ENCODE peak calls at places on chromosomes 5 and 9, in eight cellular contexts. D, I, L, X, A, G, U and R are unnamed samples. For H3K4me1, the result is how much of the 10 kb centered on the place peaks cover.

GRCh38 chr5:57598756-57599155 is 116.1 kb upstream of the ACTBL2 start:
- DNase-seq in A (no peak), I (peak), G (no peak), L (no peak), X (no peak), D (no peak), U (no peak), R (no peak)

GRCh38 chr9:133135193-133135745 is 14.2 kb upstream of the RALGDS start:
- DNase-seq in G (no peak), U (peak), D (no peak), X (peak), I (peak), A (peak), L (peak), R (peak)

GRCh38 chr9:132726561-132727150 is 56.4 kb downstream of the GTF3C4 start:
- DNase-seq in I (no peak), G (peak), A (no peak), D (no peak), U (peak), X (no peak), L (no peak), R (no peak)

GRCh38 chr5:99815-100214 is 7.8 kb downstream of the PLEKHG4B start:
- DNase-seq in I (no peak), L (no peak), G (no peak), X (no peak), U (no peak), D (peak), A (no peak), R (no peak)

GRCh38 chr9:85508616-85509015 is 233.1 kb downstream of the AGTPBP1 start:
- DNase-seq in L (no peak), A (no peak), X (no peak), U (no peak), G (no peak), I (peak), D (no peak), R (no peak)

GRCh38 chr9:112097712-112098688 is 77.1 kb downstream of the SUSD1 start:
- DNase-seq in L (peak), G (peak), I (peak), D (peak), U (no peak), X (peak), A (peak), R (peak)

GRCh38 chr9:127847155-127847463 is 7.3 kb downstream of the ENG start:
- DNase-seq in X (no peak), D (peak), L (no peak), I (no peak), G (no peak), A (no peak), U (no peak), R (no peak)

GRCh38 chr9:114671605-114672004 is 10.4 kb downstream of the TEX48 start:
- DNase-seq in L (no peak), D (no peak), X (no peak), U (no peak), I (no peak), G (no peak), A (no peak), R (no peak)

GRCh38 chr5:139711067-139711851 is 63.1 kb downstream of the CXXC5 start:
- DNase-seq in X (peak), I (peak), A (no peak), G (peak), U (no peak), D (peak), L (peak), R (peak)

GRCh38 chr9:114321759-114322158 is 1.1 kb upstream of the ORM1 start:
- DNase-seq in L (no peak), U (peak), A (no peak), D (no peak), I (no peak), X (no peak), G (peak), R (no peak)

GRCh38 chr5:35954175-35954574 is 15.8 kb upstream of the CAPSL start:
- DNase-seq in X (peak), U (no peak), G (no peak), A (no peak), I (no peak), D (no peak), L (no peak), R (no peak)

GRCh38 chr9:94925751-94926456 is 199.4 kb downstream of the AOPEP start:
- DNase-seq in U (no peak), G (no peak), I (peak), L (no peak), X (no peak), A (peak), D (no peak), R (no peak)
- H3K27ac ChIP-seq in U (peak), G (no peak), I (peak), L (no peak), X (no peak), A (peak), D (peak), R (no peak)

GRCh38 chr5:42582723-42583122 is 159.5 kb downstream of the GHR start:
- DNase-seq in X (no peak), A (no peak), I (no peak), G (no peak), D (no peak), L (peak), U (no peak), R (no peak)
- H3K4me1 ChIP-seq in X (under half), A (under half), I (under half), G (under half), D (under half), L (under half), U (under half), R (half or more)

GRCh38 chr5:132445930-132446329 is 44.6 kb downstream of the IRF1 start:
- DNase-seq in U (no peak), X (no peak), I (no peak), G (no peak), D (no peak), A (no peak), L (no peak), R (no peak)
- H3K27ac ChIP-seq in U (peak), X (no peak), I (no peak), G (peak), D (no peak), A (peak), L (peak), R (peak)

DNA sequence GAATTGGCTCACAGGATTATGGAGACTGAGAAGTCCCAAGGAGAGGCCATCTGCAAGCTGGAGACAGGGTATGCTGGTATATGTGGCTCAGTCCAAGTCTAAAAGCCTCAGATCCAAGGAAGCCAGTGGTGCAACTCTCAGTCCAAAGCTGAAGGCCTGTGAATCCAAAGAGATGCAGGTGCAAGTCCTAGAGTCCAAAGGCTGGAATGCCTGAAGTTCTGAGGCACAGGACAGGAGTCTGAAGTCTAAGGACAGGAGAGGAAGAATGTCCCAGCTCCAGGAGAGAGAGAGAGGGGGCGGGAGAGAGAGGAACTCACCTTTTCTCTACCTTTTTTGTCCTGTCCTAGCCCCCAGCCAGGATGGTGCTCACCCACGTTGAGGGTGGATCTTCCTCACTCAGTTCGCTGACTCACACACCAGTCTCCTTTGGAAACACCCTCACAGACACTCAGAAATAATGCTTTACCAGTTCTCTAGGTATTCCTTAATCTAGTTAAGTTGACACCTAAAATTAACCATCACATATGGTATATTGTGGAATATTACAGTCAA is 49.6 kb downstream of the KCNN2 start:
- DNase-seq in D (no peak), G (no peak), I (no peak), L (no peak), U (no peak), X (no peak), A (no peak), R (no peak)
- H3K4me1 ChIP-seq in D (under half), G (under half), I (under half), L (under half), U (under half), X (under half), A (under half), R (under half)

DNA sequence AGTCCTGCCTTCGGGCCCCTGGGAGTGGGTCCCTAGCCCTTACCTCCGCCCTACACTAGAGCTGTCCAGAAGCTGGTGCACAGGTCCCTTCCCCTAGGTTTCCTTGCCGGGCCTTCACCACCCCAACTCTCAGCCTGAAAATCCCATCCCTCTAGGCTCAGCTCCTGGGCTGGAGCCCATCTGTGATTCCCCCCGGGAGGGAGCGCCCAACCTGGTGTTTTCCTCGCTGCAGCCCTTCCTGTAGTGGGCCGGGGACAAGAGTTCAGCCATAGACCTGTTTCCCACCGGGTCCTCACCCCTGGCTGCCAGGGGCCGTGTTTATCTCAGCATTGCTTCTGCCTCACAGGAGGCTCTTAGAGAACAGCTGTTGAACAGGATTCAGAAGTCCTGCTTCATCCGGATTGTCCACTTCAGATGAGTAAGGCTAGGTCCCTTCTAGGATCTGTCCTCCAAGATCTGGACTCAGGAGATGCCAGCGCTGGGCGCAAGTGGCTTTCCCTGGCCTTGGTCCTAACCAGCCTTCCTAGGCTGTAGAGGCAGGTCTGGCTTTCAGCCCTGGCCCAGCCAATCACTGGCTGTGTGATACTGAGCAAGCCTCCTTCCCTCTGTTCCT is 965 bp downstream of the GLIPR2 start:
- DNase-seq in D (peak), U (no peak), I (no peak), G (no peak), X (no peak), L (peak), A (no peak), R (no peak)
- H3K27ac ChIP-seq in D (no peak), U (peak), I (peak), G (peak), X (peak), L (no peak), A (peak), R (peak)

GRCh38 chr5:170311856-170312405 is 14.4 kb upstream of the LCP2 start:
- DNase-seq in G (no peak), X (no peak), L (no peak), D (no peak), I (no peak), U (no peak), A (no peak), R (no peak)

GRCh38 chr5:170315154-170315553 is 17.6 kb upstream of the LCP2 start:
- DNase-seq in D (peak), U (no peak), G (no peak), I (no peak), L (peak), X (no peak), A (no peak), R (peak)

GRCh38 chr5:170312666-170313065 is 15.1 kb upstream of the LCP2 start:
- DNase-seq in I (peak), G (no peak), A (no peak), L (no peak), D (no peak), U (no peak), X (peak), R (no peak)

GRCh38 chr5:170314696-170315095 is 17.1 kb upstream of the LCP2 start:
- DNase-seq in A (no peak), L (no peak), U (no peak), D (no peak), X (no peak), I (no peak), G (peak), R (no peak)

DNA sequence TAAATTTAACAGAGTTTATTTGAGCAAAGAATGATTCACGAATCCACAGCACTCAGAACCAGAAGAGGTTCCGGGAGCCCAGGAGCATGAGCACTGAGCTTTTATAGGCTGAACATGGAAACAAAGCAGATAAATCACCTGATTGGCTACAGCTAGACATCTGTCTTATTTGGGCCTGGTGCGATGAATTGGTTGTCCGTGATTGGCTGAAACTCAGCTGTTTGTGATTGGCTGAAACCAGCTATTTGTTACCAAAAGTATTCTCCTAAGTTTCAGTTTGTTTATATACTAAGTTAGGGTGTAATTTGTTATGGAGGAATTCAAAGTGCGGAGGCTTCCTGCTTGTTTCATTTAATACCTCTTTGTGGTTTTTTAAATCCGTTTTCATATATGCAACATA is 15.8 kb upstream of the LCP2 start:
- DNase-seq in G (no peak), L (no peak), D (no peak), U (no peak), I (peak), A (no peak), X (no peak), R (no peak)
- H3K4me1 ChIP-seq in G (under half), L (under half), D (under half), U (under half), I (under half), A (half or more), X (under half), R (under half)

GRCh38 chr5:78607864-78608263 is 40.7 kb downstream of the LHFPL2 start:
- DNase-seq in G (no peak), U (no peak), X (no peak), I (no peak), D (no peak), A (no peak), L (no peak), R (no peak)

GRCh38 chr5:78611161-78611605 is 37.4 kb downstream of the LHFPL2 start:
- DNase-seq in D (no peak), A (no peak), G (no peak), I (no peak), L (no peak), X (no peak), U (no peak), R (no peak)

GRCh38 chr5:78610633-78611032 is 37.9 kb downstream of the LHFPL2 start:
- DNase-seq in G (no peak), D (no peak), U (no peak), I (no peak), L (no peak), X (no peak), A (no peak), R (no peak)

GRCh38 chr5:78612227-78613150 is 36.1 kb downstream of the LHFPL2 start:
- DNase-seq in X (no peak), U (no peak), D (no peak), I (no peak), G (no peak), L (no peak), A (no peak), R (no peak)

GRCh38 chr5:78610163-78610583 is 38.4 kb downstream of the LHFPL2 start:
- DNase-seq in D (no peak), L (no peak), A (no peak), U (no peak), G (no peak), I (no peak), X (no peak), R (no peak)
- H3K27ac ChIP-seq in D (peak), L (no peak), A (no peak), U (no peak), G (no peak), I (peak), X (no peak), R (no peak)

GRCh38 chr9:33443504-33444154 is 3.8 kb downstream of the AQP3 start:
- DNase-seq in G (no peak), U (no peak), D (no peak), X (no peak), I (no peak), A (no peak), L (no peak), R (no peak)
- H3K4me1 ChIP-seq in G (under half), U (under half), D (under half), X (under half), I (half or more), A (half or more), L (under half), R (under half)

GRCh38 chr9:2199999-2200796 is 185.1 kb downstream of the SMARCA2 start:
- DNase-seq in G (no peak), I (no peak), X (no peak), L (no peak), A (no peak), D (no peak), U (no peak), R (no peak)
- H3K27ac ChIP-seq in G (no peak), I (no peak), X (no peak), L (no peak), A (no peak), D (no peak), U (no peak), R (no peak)